ENCODE peak calls at places on chromosome 22, in six cellular contexts. G is HepG2, Q is K562, A is GM12891, O is H1, P is GM12878. X is an unnamed sample.

GRCh38 chr22:20212754-20213699 is 55.1 kb downstream of the RTN4R start:
- DNase-seq in Q (no peak), A (no peak), O (no peak), P (no peak), G (no peak), X (no peak)

GRCh38 chr22:27476318-27476717 is 325.2 kb downstream of the MN1 start:
- DNase-seq in O (no peak), P (no peak), A (no peak), Q (no peak), G (no peak), X (no peak)

GRCh38 chr22:44862981-44863860 is 110.8 kb downstream of the ARHGAP8 start:
- DNase-seq in Q (peak), P (no peak), A (no peak), O (no peak), G (no peak), X (no peak)

GRCh38 chr22:18103527-18104269 is 6.9 kb upstream of the TUBA8 start:
- DNase-seq in O (no peak), G (no peak), P (peak), A (no peak), Q (no peak), X (no peak)

GRCh38 chr22:46052801-46053562 is 76.0 kb upstream of the WNT7B start:
- DNase-seq in G (no peak), A (no peak), P (no peak), Q (no peak), O (no peak), X (no peak)

GRCh38 chr22:43412808-43413785 is 1.3 kb downstream of the MPPED1 start:
- DNase-seq in P (no peak), A (no peak), Q (no peak), O (no peak), G (no peak), X (no peak)

GRCh38 chr22:18044548-18045271 is 20.3 kb upstream of the MICAL3 start:
- DNase-seq in P (no peak), O (no peak), A (no peak), Q (no peak), G (peak), X (no peak)

GRCh38 chr22:28505416-28506156 is 174.1 kb downstream of the TTC28 start:
- DNase-seq in O (no peak), G (no peak), Q (no peak), P (no peak), A (no peak), X (no peak)

GRCh38 chr22:48799227-48799970 is 1028.3 kb downstream of the BRD1 start:
- DNase-seq in A (no peak), O (no peak), P (no peak), Q (no peak), G (no peak), X (no peak)

GRCh38 chr22:19182472-19183157 is 4.1 kb upstream of the SLC25A1 start:
- DNase-seq in G (no peak), A (no peak), O (no peak), Q (peak), P (no peak), X (no peak)

GRCh38 chr22:27843441-27843840 is 41.9 kb upstream of the MN1 start:
- DNase-seq in P (no peak), Q (no peak), G (no peak), O (no peak), A (no peak), X (no peak)

GRCh38 chr22:42439021-42439420 is 6.8 kb upstream of the NFAM1 start:
- DNase-seq in G (no peak), A (no peak), P (no peak), O (no peak), Q (no peak), X (no peak)

GRCh38 chr22:24325105-24325757 is 54.6 kb downstream of the SPECC1L start:
- DNase-seq in A (peak), Q (peak), O (no peak), P (peak), G (peak), X (peak)

GRCh38 chr22:47445716-47446290 is 683.4 kb downstream of the TBC1D22A start:
- DNase-seq in G (no peak), O (no peak), Q (no peak), A (no peak), P (no peak), X (no peak)

GRCh38 chr22:38927033-38927789 is 30.2 kb upstream of the APOBEC3A start:
- DNase-seq in O (peak), Q (no peak), G (no peak), A (peak), P (peak), X (peak)

GRCh38 chr22:31140746-31141145 is 438 bp upstream of the PLA2G3 start:
- DNase-seq in Q (no peak), P (no peak), O (no peak), G (no peak), A (no peak), X (no peak)

GRCh38 chr22:31141551-31141950 is 1.2 kb upstream of the PLA2G3 start:
- DNase-seq in O (no peak), G (no peak), A (no peak), Q (no peak), P (no peak), X (no peak)

GRCh38 chr22:31139066-31139465 is 1.2 kb downstream of the PLA2G3 start:
- DNase-seq in G (no peak), A (no peak), P (no peak), Q (no peak), O (no peak), X (no peak)

GRCh38 chr22:31138126-31138525 is 2.2 kb downstream of the PLA2G3 start:
- DNase-seq in Q (no peak), G (no peak), P (no peak), A (no peak), O (no peak), X (no peak)

GRCh38 chr22:31139866-31140716 is at the start of gene PLA2G3:
- DNase-seq in O (peak), Q (peak), P (no peak), G (peak), A (no peak), X (no peak)
- TF ChIP-seq POLR2AphosphoS5 in O (peak), Q (no peak), P (no peak), G (no peak), A (no peak), X (no peak)

GRCh38 chr22:41215409-41215808 is 10.3 kb downstream of the L3MBTL2 start:
- DNase-seq in A (no peak), P (no peak), O (no peak), Q (no peak), G (no peak), X (no peak)

GRCh38 chr22:41222846-41223507 is 17.8 kb downstream of the CHADL start:
- DNase-seq in P (no peak), Q (no peak), A (no peak), O (no peak), G (no peak), X (no peak)

GRCh38 chr22:41216984-41217383 is 11.9 kb downstream of the L3MBTL2 start:
- DNase-seq in A (no peak), Q (no peak), O (no peak), G (no peak), P (no peak), X (no peak)

GRCh38 chr22:41215926-41216325 is 10.8 kb downstream of the L3MBTL2 start:
- DNase-seq in G (no peak), O (no peak), Q (no peak), A (no peak), P (no peak), X (no peak)

GRCh38 chr22:41217553-41218157 is 12.5 kb downstream of the L3MBTL2 start:
- DNase-seq in G (no peak), P (no peak), A (peak), O (no peak), Q (no peak), X (peak)
- TF ChIP-seq POLR2A in G (no peak), P (no peak), A (no peak), O (no peak), Q (no peak), X (no peak)

DNA sequence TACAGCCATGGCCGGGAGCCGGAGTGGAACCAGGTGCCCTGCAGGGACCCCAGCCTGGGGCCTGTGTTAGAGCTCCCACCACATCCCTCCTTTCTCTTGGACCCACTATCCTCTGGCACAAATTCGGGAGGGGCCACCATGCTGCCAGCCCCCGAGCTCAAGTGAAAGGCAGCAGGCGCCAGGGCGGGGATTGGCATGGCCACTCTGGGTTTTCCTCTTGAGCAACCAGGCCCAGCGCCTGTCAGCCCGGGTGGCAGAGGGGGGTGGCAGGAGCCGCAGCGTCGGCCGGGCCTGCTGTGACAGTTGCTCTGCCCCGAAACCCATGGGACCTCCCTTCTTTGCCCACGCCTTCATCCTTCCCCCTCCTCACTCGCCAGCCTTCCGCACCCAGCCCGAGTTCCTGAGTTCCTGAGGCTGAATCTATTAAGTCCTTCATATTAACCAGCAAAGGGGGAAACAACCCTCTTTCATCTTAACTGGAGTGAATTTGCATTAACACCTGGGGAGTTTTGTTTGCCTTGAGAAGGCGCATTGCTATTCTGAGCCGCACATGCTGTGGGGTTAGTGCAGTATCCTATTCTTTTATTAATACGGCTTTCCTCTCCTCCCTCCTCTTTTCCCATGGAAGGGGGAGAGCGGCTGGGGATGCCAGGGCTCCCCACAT is 16.7 kb upstream of the CABP7 start:
- DNase-seq in P (no peak), O (no peak), Q (no peak), G (no peak), A (no peak), X (no peak)
- TF ChIP-seq TAF1 in P (no peak), O (no peak), Q (no peak), G (no peak), A (no peak), X (no peak)

GRCh38 chr22:36365020-36365411 is 22.8 kb downstream of the MYH9 start:
- DNase-seq in A (peak), Q (peak), O (no peak), P (no peak), G (no peak), X (no peak)
- TF ChIP-seq POLR2AphosphoS5 in A (no peak), Q (no peak), O (no peak), P (peak), G (no peak), X (no peak)

DNA sequence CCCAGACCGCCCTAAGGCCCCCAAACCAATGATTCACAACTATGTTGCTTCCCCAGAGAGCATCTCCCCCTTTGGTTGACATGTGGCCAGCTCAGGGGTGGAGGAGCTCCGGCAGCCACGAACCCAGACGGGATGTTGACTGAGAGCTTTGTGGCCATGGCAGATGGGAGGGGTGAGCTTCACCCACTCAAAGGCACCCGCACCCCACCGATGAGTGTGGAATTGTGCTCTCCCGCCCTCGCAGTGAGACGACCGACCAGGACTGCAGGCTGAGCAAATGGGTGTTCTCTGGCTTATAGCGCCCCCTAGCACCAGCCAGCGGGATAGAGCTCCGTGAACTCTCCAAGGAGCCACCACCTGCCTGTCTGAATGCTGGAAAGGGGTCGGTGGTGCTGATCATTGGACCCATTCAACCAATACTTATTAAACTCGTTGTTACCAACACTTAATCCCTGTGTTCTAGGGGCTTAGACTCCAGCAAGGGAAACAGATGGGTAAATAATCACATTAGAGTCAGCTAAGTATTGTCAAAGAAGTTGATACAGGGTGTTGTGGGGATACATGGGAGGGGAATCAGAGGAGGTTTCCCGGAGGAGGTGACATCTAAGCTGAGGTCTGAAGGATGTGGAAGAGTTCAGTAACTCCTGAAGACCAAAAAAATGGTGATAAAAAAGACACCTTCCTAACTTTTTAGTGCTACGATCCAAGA is 4.5 kb upstream of the TIMP3 start:
- DNase-seq in G (peak), A (peak), P (no peak), Q (peak), O (no peak), X (peak)
- TF ChIP-seq POLR2A in G (no peak), A (no peak), P (no peak), Q (no peak), O (no peak), X (no peak)

GRCh38 chr22:37558815-37559214 is 1.5 kb upstream of the CDC42EP1 start:
- DNase-seq in G (no peak), P (no peak), O (no peak), A (no peak), Q (no peak), X (no peak)

GRCh38 chr22:37556750-37557149 is 3.5 kb upstream of the CDC42EP1 start:
- DNase-seq in Q (no peak), A (no peak), P (no peak), O (no peak), G (no peak), X (no peak)

GRCh38 chr22:37559521-37559900 is 769 bp upstream of the CDC42EP1 start:
- DNase-seq in A (no peak), P (no peak), Q (no peak), G (no peak), O (no peak), X (no peak)

GRCh38 chr22:37555029-37555428 is 5.3 kb upstream of the CDC42EP1 start:
- DNase-seq in A (no peak), O (no peak), Q (no peak), P (no peak), G (no peak), X (no peak)

DNA sequence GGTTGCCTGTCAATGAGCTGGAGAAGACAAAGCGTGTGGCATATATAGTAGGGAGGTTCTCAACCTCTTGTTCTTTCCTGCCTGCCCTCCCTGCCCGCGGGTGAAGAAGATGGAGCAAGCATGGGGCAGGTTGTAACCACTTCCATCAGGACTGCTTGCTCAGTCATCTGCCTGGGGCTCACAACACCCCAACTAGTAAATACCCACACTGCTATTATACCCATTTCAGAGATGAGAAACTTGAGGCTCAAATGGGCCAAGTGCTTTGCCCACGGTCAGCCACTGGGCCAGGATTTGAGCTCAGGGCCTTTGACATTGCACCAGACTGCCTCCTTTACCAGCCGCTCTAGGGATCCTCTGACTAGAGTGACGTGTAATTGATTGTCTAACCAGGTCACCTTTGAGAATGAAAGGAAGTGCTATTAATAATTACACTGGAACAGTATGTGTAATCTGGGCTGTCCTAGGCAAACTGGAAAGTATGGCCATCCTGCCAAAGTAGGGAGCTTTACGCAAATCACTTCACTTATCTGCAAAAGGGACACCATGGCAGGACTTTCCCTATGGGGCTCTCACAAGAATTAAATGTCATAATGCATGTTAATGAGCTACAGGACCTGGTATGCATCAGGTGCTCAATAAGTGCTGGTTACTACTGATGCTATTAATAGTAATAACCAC is 2.8 kb upstream of the CDC42EP1 start:
- DNase-seq in P (no peak), A (no peak), O (no peak), Q (no peak), G (peak), X (no peak)
- TF ChIP-seq TAF1 in P (no peak), A (no peak), O (no peak), Q (no peak), G (no peak), X (no peak)

GRCh38 chr22:21939392-21940319 is 13.0 kb downstream of the PPM1F start:
- DNase-seq in P (no peak), A (no peak), G (no peak), O (no peak), Q (no peak), X (no peak)
- TF ChIP-seq POLR2AphosphoS5 in P (no peak), A (no peak), G (no peak), O (no peak), Q (no peak), X (no peak)

X was measured in GM12892.